ENCODE peak calls at places on chromosomes 5 and 9, in seven cellular contexts. J, C, M, A, H, K and Z are unnamed samples.

GRCh38 chr9:135907006-135907434 is 326 bp downstream of the CAMSAP1 start:
- DNase-seq in J (peak; percentile 41), C (no peak), M (no peak), A (no peak), H (no peak), K (no peak), Z (no peak)

GRCh38 chr9:77803423-77803822 is 155.3 kb upstream of the GNA14 start:
- DNase-seq in J (no peak), C (no peak), M (no peak), A (no peak), H (no peak), K (no peak), Z (no peak)

GRCh38 chr9:37187713-37188439 is 67.5 kb downstream of the ZCCHC7 start:
- DNase-seq in J (no peak), C (peak; percentile 75), M (no peak), A (no peak), H (no peak), K (no peak), Z (no peak)

GRCh38 chr5:41835625-41836024 is 34.6 kb downstream of the OXCT1 start:
- DNase-seq in J (no peak), C (no peak), M (no peak), A (no peak), H (peak; percentile 9), K (no peak), Z (no peak)

GRCh38 chr9:135551456-135551855 is 5.5 kb downstream of the OBP2A start:
- DNase-seq in J (no peak), C (no peak), M (no peak), A (no peak), H (no peak), K (no peak), Z (no peak)

GRCh38 chr9:18726546-18726945 is 252.6 kb downstream of the ADAMTSL1 start:
- DNase-seq in J (no peak), C (no peak), M (no peak), A (no peak), H (no peak), K (no peak), Z (no peak)

GRCh38 chr5:169242849-169243186 is 58.1 kb downstream of the SLIT3 start:
- DNase-seq in J (no peak), C (no peak), M (no peak), A (no peak), H (no peak), K (no peak), Z (no peak)

GRCh38 chr9:131096490-131097258 is at the start of gene AIF1L:
- DNase-seq in J (peak; percentile 99), C (no peak), M (no peak), A (no peak), H (peak; percentile 77), K (no peak), Z (peak; percentile 43)

GRCh38 chr5:176723440-176723839 is 76.2 kb downstream of the TSPAN17 start:
- DNase-seq in J (no peak), C (no peak), M (no peak), A (no peak), H (no peak), K (no peak), Z (no peak)

GRCh38 chr5:143245929-143246561 is 157.4 kb downstream of the NR3C1 start:
- DNase-seq in J (peak; percentile 86), C (no peak), M (no peak), A (no peak), H (no peak), K (peak; percentile 64), Z (no peak)

GRCh38 chr9:22528485-22528884 is 81.9 kb downstream of the DMRTA1 start:
- DNase-seq in J (no peak), C (no peak), M (no peak), A (no peak), H (no peak), K (no peak), Z (no peak)

GRCh38 chr5:54296386-54296785 is 14.0 kb downstream of the ARL15 start:
- DNase-seq in J (no peak), C (no peak), M (no peak), A (no peak), H (no peak), K (no peak), Z (no peak)

GRCh38 chr9:89154651-89155336 is 23.8 kb downstream of the SHC3 start:
- DNase-seq in J (no peak), C (no peak), M (no peak), A (no peak), H (no peak), K (no peak), Z (no peak)

GRCh38 chr9:134807726-134808125 is 72.9 kb upstream of the FCN2 start:
- DNase-seq in J (no peak), C (no peak), M (no peak), A (no peak), H (no peak), K (no peak), Z (no peak)

GRCh38 chr5:35470866-35471265 is 146.8 kb upstream of the SPEF2 start:
- DNase-seq in J (no peak), C (no peak), M (no peak), A (no peak), H (no peak), K (peak; percentile 44), Z (no peak)

GRCh38 chr9:73441890-73442818 is 290.5 kb downstream of the ANXA1 start:
- DNase-seq in J (no peak), C (no peak), M (no peak), A (peak; percentile 23), H (no peak), K (no peak), Z (no peak)

GRCh38 chr5:119328753-119329602 is 26.8 kb upstream of the TNFAIP8 start:
- DNase-seq in J (no peak), C (no peak), M (no peak), A (no peak), H (no peak), K (no peak), Z (no peak)
- TF ChIP-seq TAF1 in J (no peak), C (no peak), M (no peak), A (no peak), H (no peak), K (no peak), Z (no peak)

GRCh38 chr5:82719368-82719767 is 357.8 kb downstream of the TMEM167A start:
- DNase-seq in J (no peak), C (no peak), M (no peak), A (no peak), H (no peak), K (no peak), Z (no peak)

GRCh38 chr5:82723168-82723567 is 354.0 kb downstream of the TMEM167A start:
- DNase-seq in J (no peak), C (no peak), M (no peak), A (no peak), H (no peak), K (no peak), Z (no peak)

GRCh38 chr5:82720764-82721163 is 356.4 kb downstream of the TMEM167A start:
- DNase-seq in J (no peak), C (no peak), M (no peak), A (no peak), H (no peak), K (no peak), Z (no peak)

GRCh38 chr5:82717734-82718133 is 359.5 kb downstream of the TMEM167A start:
- DNase-seq in J (no peak), C (no peak), M (no peak), A (no peak), H (no peak), K (no peak), Z (no peak)

GRCh38 chr5:82720213-82720612 is 357.0 kb downstream of the TMEM167A start:
- DNase-seq in J (no peak), C (no peak), M (no peak), A (no peak), H (no peak), K (peak; percentile 4), Z (no peak)
- TF ChIP-seq TAF1 in J (no peak), C (no peak), M (no peak), A (no peak), H (no peak), K (no peak), Z (no peak)

DNA sequence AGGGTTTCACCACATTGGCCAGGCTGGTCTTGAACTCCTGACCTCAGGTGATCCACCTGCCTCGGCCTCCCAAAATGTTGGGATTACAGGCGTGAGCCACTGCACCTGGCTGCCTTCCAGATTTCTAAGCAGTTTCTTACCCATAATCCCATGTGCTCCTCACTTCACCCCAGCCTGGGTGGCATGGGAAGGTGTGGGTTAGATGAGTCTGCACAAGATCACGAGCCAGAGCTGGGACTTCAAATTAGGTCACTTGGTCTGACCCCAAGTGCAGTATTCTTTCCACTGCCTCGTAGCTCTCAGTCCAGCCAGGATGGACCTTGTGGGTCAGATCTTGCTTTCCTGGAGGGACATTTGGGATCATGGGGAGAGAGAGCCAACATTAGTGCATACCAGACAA is 37.5 kb upstream of the STRBP start:
- DNase-seq in J (no peak), C (no peak), M (no peak), A (no peak), H (no peak), K (no peak), Z (no peak)
- TF ChIP-seq TAF1 in J (no peak), C (no peak), M (no peak), A (no peak), H (no peak), K (no peak), Z (no peak)

GRCh38 chr5:137098238-137098637 is 400.9 kb downstream of the SPOCK1 start:
- DNase-seq in J (no peak), C (no peak), M (no peak), A (no peak), H (no peak), K (no peak), Z (no peak)

GRCh38 chr5:137105351-137105750 is 393.8 kb downstream of the SPOCK1 start:
- DNase-seq in J (no peak), C (no peak), M (no peak), A (no peak), H (no peak), K (no peak), Z (no peak)

GRCh38 chr5:137099651-137100050 is 399.5 kb downstream of the SPOCK1 start:
- DNase-seq in J (no peak), C (no peak), M (no peak), A (no peak), H (no peak), K (no peak), Z (no peak)

GRCh38 chr5:137098663-137099062 is 400.5 kb downstream of the SPOCK1 start:
- DNase-seq in J (no peak), C (no peak), M (no peak), A (no peak), H (no peak), K (no peak), Z (no peak)

DNA sequence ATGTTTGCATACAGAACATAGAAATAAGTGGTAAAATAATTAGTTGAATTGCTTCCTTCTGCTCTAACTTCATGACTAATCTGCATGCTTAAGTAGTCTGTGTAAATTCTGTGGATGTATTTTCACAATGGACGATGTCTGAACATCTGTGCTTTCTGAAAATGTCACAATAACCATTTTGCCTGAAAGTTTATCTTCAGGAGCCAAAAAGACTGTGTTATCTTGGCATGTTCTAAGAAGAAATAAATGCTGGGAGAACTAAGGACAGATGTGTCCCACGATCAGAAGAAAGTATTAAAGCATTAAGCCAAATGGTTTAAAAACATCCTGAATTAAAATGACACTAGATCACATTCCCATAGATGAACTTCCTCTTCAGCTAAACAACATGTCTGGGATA is 397.6 kb downstream of the SPOCK1 start:
- DNase-seq in J (no peak), C (no peak), M (no peak), A (no peak), H (no peak), K (no peak), Z (no peak)
- TF ChIP-seq TAF1 in J (no peak), C (no peak), M (no peak), A (no peak), H (no peak), K (no peak), Z (no peak)

GRCh38 chr5:151023651-151024050 is 3.3 kb downstream of the GPX3 start:
- DNase-seq in J (peak; percentile 36), C (no peak), M (no peak), A (no peak), H (no peak), K (no peak), Z (no peak)
- TF ChIP-seq TAF1 in J (no peak), C (no peak), M (no peak), A (no peak), H (no peak), K (no peak), Z (no peak)